ENCODE peak calls at places on chromosome 5, in ten cellular contexts. D is colonic mucosa; W is retina; O is Right ventricle myocardium superior; A is M059J; L is CD8-positive, alpha-beta T cell; U is NCI-H1105; K is LoVo; X is stimulated activated CD4-positive, alpha-beta T cell treated with anti-CD3 and anti-CD28 coated beads, Interleukin-4, amount 100 ng/mL, for 4 hours; S is lung microvascular endothelial cell. R is an unnamed sample.

GRCh38 chr5:142412581-142412980 is 87.8 kb upstream of the SPRY4 start:
- DNase-seq in D (no peak), W (no peak), O (no peak), A (no peak), L (no peak), U (no peak), K (no peak), X (no peak), S (no peak), R (no peak)

GRCh38 chr5:143350790-143351603 is 52.5 kb downstream of the NR3C1 start:
- DNase-seq in D (no peak), W (no peak), O (no peak), A (peak; percentile 81), L (no peak), U (no peak), K (no peak), X (no peak), S (peak; percentile 68), R (no peak)

GRCh38 chr5:40627708-40628107 is 52.0 kb upstream of the PTGER4 start:
- DNase-seq in D (no peak), W (no peak), O (no peak), A (no peak), L (no peak), U (no peak), K (no peak), X (no peak), S (no peak), R (no peak)

GRCh38 chr5:172251419-172251818 is 32.1 kb downstream of the UBTD2 start:
- DNase-seq in D (no peak), W (no peak), O (no peak), A (no peak), L (no peak), U (no peak), K (no peak), X (no peak), S (no peak), R (no peak)

GRCh38 chr5:133821311-133821741 is 147.1 kb downstream of the C5orf15 start:
- DNase-seq in D (no peak), W (no peak), O (no peak), A (no peak), L (no peak), U (no peak), K (no peak), X (no peak), S (no peak), R (no peak)

GRCh38 chr5:862367-863243 is 11.8 kb upstream of the ZDHHC11 start:
- DNase-seq in D (no peak), W (peak; percentile 21), O (no peak), A (peak; percentile 43), L (no peak), U (no peak), K (no peak), X (no peak), S (peak; percentile 52), R (no peak)

GRCh38 chr5:179146277-179146676 is 86.1 kb downstream of the ZNF354C start:
- DNase-seq in D (no peak), W (no peak), O (no peak), A (peak; percentile 9), L (no peak), U (no peak), K (no peak), X (peak; percentile 64), S (no peak), R (no peak)

GRCh38 chr5:138962619-138963370 is 87.7 kb upstream of the LRRTM2 start:
- DNase-seq in D (no peak), W (peak; percentile 55), O (no peak), A (no peak), L (no peak), U (no peak), K (no peak), X (no peak), S (no peak), R (no peak)

GRCh38 chr5:77679791-77680190 is 41.3 kb upstream of the OTP start:
- DNase-seq in D (no peak), W (no peak), O (no peak), A (no peak), L (no peak), U (no peak), K (peak; percentile 20), X (no peak), S (no peak), R (no peak)

GRCh38 chr5:151093476-151093889 is 12.6 kb upstream of the TNIP1 start:
- DNase-seq in D (no peak), W (no peak), O (no peak), A (peak; percentile 95), L (no peak), U (no peak), K (no peak), X (no peak), S (peak; percentile 58), R (no peak)

GRCh38 chr5:124706729-124707361 is 39.6 kb downstream of the ZNF608 start:
- DNase-seq in D (peak; percentile 54), W (peak; percentile 70), O (peak; percentile 47), A (no peak), L (no peak), U (peak; percentile 69), K (no peak), X (no peak), S (no peak), R (no peak)

GRCh38 chr5:147381555-147381954 is 128.3 kb downstream of the DPYSL3 start:
- DNase-seq in D (no peak), W (no peak), O (no peak), A (no peak), L (no peak), U (no peak), K (no peak), X (no peak), S (no peak), R (no peak)

GRCh38 chr5:68918306-68918705 is 175.5 kb upstream of the SLC30A5 start:
- DNase-seq in D (no peak), W (no peak), O (no peak), A (peak; percentile 9), L (no peak), U (no peak), K (no peak), X (no peak), S (no peak), R (no peak)

GRCh38 chr5:68500828-68501227 is 285.3 kb downstream of the PIK3R1 start:
- DNase-seq in D (no peak), W (no peak), O (no peak), A (no peak), L (no peak), U (no peak), K (no peak), X (no peak), S (no peak), R (no peak)

GRCh38 chr5:91339053-91339710 is 43.9 kb downstream of the ARRDC3 start:
- DNase-seq in D (no peak), W (no peak), O (no peak), A (peak; percentile 53), L (no peak), U (no peak), K (no peak), X (no peak), S (peak; percentile 21), R (no peak)

GRCh38 chr5:115194671-115195070 is 25.0 kb upstream of the TRIM36 start:
- DNase-seq in D (peak; percentile 77), W (no peak), O (no peak), A (no peak), L (no peak), U (no peak), K (peak; percentile 70), X (no peak), S (no peak), R (no peak)

GRCh38 chr5:62155988-62156387 is 150.0 kb upstream of the KIF2A start:
- DNase-seq in D (no peak), W (no peak), O (no peak), A (no peak), L (no peak), U (no peak), K (no peak), X (no peak), S (no peak), R (no peak)

GRCh38 chr5:164002653-164003052 is 497.2 kb downstream of the MAT2B start:
- DNase-seq in D (no peak), W (peak; percentile 44), O (no peak), A (peak; percentile 50), L (no peak), U (no peak), K (no peak), X (no peak), S (peak; percentile 69), R (no peak)

GRCh38 chr5:51388488-51389325 is 5.5 kb downstream of the ISL1 start:
- DNase-seq in D (no peak), W (peak; percentile 63), O (no peak), A (no peak), L (no peak), U (no peak), K (no peak), X (no peak), S (no peak), R (no peak)

GRCh38 chr5:7877851-7878250 is 8.9 kb downstream of the MTRR start:
- DNase-seq in D (no peak), W (no peak), O (no peak), A (peak; percentile 30), L (no peak), U (no peak), K (no peak), X (no peak), S (peak; percentile 5), R (no peak)

GRCh38 chr5:143577554-143577953 is 174.1 kb upstream of the NR3C1 start:
- DNase-seq in D (no peak), W (no peak), O (no peak), A (no peak), L (no peak), U (no peak), K (no peak), X (no peak), S (no peak), R (no peak)

GRCh38 chr5:107669543-107670027 is 1.2 kb downstream of the EFNA5 start:
- DNase-seq in D (peak; percentile 48), W (no peak), O (peak; percentile 68), A (peak; percentile 51), L (no peak), U (peak; percentile 4), K (no peak), X (no peak), S (peak; percentile 20), R (no peak)

GRCh38 chr5:160199410-160199911 is 29.8 kb upstream of the FABP6 start:
- DNase-seq in D (peak; percentile 75), W (peak; percentile 87), O (peak; percentile 87), A (peak; percentile 47), L (peak; percentile 59), U (peak; percentile 10), K (peak; percentile 70), X (peak; percentile 47), S (peak; percentile 42), R (peak; percentile 78)